ENCODE peak calls at places on chromosomes 11 and 22, in four cellular contexts. One of them, this sample, is unnamed.

GRCh38 chr22:17891427-17892167 is 117.3 kb upstream of the BID start:
- DNase-seq in A549: no peak
- DNase-seq in K562: peak
- DNase-seq in HepG2: peak
- DNase-seq in this sample: no peak

GRCh38 chr11:128324531-128325141 is 262.7 kb downstream of the ETS1 start:
- DNase-seq in A549: no peak
- DNase-seq in K562: no peak
- DNase-seq in HepG2: no peak
- DNase-seq in this sample: no peak

GRCh38 chr11:73510877-73511276 is 87.0 kb downstream of the FAM168A start:
- DNase-seq in A549: no peak
- DNase-seq in K562: no peak
- DNase-seq in HepG2: no peak
- DNase-seq in this sample: no peak

GRCh38 chr22:48925450-48925849 is 902.2 kb downstream of the BRD1 start:
- DNase-seq in A549: no peak
- DNase-seq in K562: no peak
- DNase-seq in HepG2: no peak
- DNase-seq in this sample: no peak

GRCh38 chr11:134257101-134257500 is 3.7 kb downstream of the ACAD8 start:
- DNase-seq in A549: no peak
- DNase-seq in K562: no peak
- DNase-seq in HepG2: no peak
- DNase-seq in this sample: no peak

GRCh38 chr11:97610854-97611253 is 1221.0 kb downstream of the JRKL start:
- DNase-seq in A549: no peak
- DNase-seq in K562: peak
- DNase-seq in HepG2: no peak
- DNase-seq in this sample: no peak

GRCh38 chr11:35541621-35542375 is 16.4 kb upstream of the PAMR1 start:
- DNase-seq in A549: peak
- DNase-seq in K562: no peak
- DNase-seq in HepG2: no peak
- DNase-seq in this sample: no peak

GRCh38 chr22:32649515-32650200 is 151.8 kb upstream of the TIMP3 start:
- DNase-seq in A549: peak
- DNase-seq in K562: peak
- DNase-seq in HepG2: no peak
- DNase-seq in this sample: no peak

GRCh38 chr11:34012734-34013133 is 38.8 kb upstream of the CAPRIN1 start:
- DNase-seq in A549: no peak
- DNase-seq in K562: no peak
- DNase-seq in HepG2: no peak
- DNase-seq in this sample: no peak

GRCh38 chr11:31725176-31725575 is 85.9 kb downstream of the PAX6 start:
- DNase-seq in A549: no peak
- DNase-seq in K562: no peak
- DNase-seq in HepG2: no peak
- DNase-seq in this sample: no peak

GRCh38 chr11:22798890-22799289 is 30.7 kb downstream of the SVIP start:
- DNase-seq in A549: no peak
- DNase-seq in K562: no peak
- DNase-seq in HepG2: no peak
- DNase-seq in this sample: no peak

GRCh38 chr11:102559839-102560238 is 29.3 kb upstream of the MMP7 start:
- DNase-seq in A549: no peak
- DNase-seq in K562: no peak
- DNase-seq in HepG2: no peak
- DNase-seq in this sample: no peak

GRCh38 chr11:61554172-61554988 is 26.5 kb downstream of the SYT7 start:
- DNase-seq in A549: no peak
- DNase-seq in K562: no peak
- DNase-seq in HepG2: no peak
- DNase-seq in this sample: no peak

GRCh38 chr11:27213232-27213660 is 149.8 kb downstream of the CCDC34 start:
- DNase-seq in A549: no peak
- DNase-seq in K562: no peak
- DNase-seq in HepG2: no peak
- DNase-seq in this sample: peak

GRCh38 chr11:130178992-130179391 is 19.4 kb downstream of the ST14 start:
- DNase-seq in A549: no peak
- DNase-seq in K562: no peak
- DNase-seq in HepG2: no peak
- DNase-seq in this sample: no peak

GRCh38 chr11:11798586-11799438 is 43.0 kb upstream of the USP47 start:
- DNase-seq in A549: peak
- DNase-seq in K562: peak
- DNase-seq in HepG2: peak
- DNase-seq in this sample: peak

GRCh38 chr11:57379732-57380131 is 1.2 kb downstream of the PRG3 start:
- DNase-seq in A549: peak
- DNase-seq in K562: peak
- DNase-seq in HepG2: no peak
- DNase-seq in this sample: peak

GRCh38 chr11:113874096-113874919 is 1.1 kb downstream of the USP28 start:
- DNase-seq in A549: no peak
- DNase-seq in K562: peak
- DNase-seq in HepG2: no peak
- DNase-seq in this sample: no peak

GRCh38 chr11:3220101-3220500 is 1.5 kb upstream of the MRGPRG start:
- DNase-seq in A549: no peak
- DNase-seq in K562: no peak
- DNase-seq in HepG2: no peak
- DNase-seq in this sample: no peak

GRCh38 chr11:78019808-78020207 is 3.3 kb downstream of the KCTD14 start:
- DNase-seq in A549: peak
- DNase-seq in K562: no peak
- DNase-seq in HepG2: peak
- DNase-seq in this sample: no peak

GRCh38 chr22:30038219-30038618 is 42.0 kb upstream of the HORMAD2 start:
- DNase-seq in A549: peak
- DNase-seq in K562: no peak
- DNase-seq in HepG2: no peak
- DNase-seq in this sample: no peak

GRCh38 chr22:29265929-29266328 is 1.9 kb downstream of the RHBDD3 start:
- DNase-seq in A549: no peak
- DNase-seq in K562: no peak
- DNase-seq in HepG2: no peak
- DNase-seq in this sample: no peak

GRCh38 chr22:21443057-21443734 is 24.0 kb upstream of the TMEM191C start:
- DNase-seq in A549: no peak
- DNase-seq in K562: no peak
- DNase-seq in HepG2: no peak
- DNase-seq in this sample: no peak

GRCh38 chr22:23192133-23192532 is 11.8 kb downstream of the BCR start:
- DNase-seq in A549: no peak
- DNase-seq in K562: peak
- DNase-seq in HepG2: no peak
- DNase-seq in this sample: no peak

GRCh38 chr11:131668867-131669780 is 298.7 kb downstream of the NTM start:
- DNase-seq in A549: peak
- DNase-seq in K562: peak
- DNase-seq in HepG2: peak
- DNase-seq in this sample: no peak

GRCh38 chr11:108511851-108512474 is 13.8 kb upstream of the POGLUT3 start:
- DNase-seq in A549: peak
- DNase-seq in K562: no peak
- DNase-seq in HepG2: no peak
- DNase-seq in this sample: no peak

GRCh38 chr11:19226378-19227195 is 14.2 kb downstream of the E2F8 start:
- DNase-seq in A549: no peak
- DNase-seq in K562: no peak
- DNase-seq in HepG2: no peak
- DNase-seq in this sample: no peak

GRCh38 chr11:125956371-125956770 is 10.5 kb downstream of the VSIG10L2 start:
- DNase-seq in A549: no peak
- DNase-seq in K562: no peak
- DNase-seq in HepG2: no peak
- DNase-seq in this sample: no peak

GRCh38 chr22:20565761-20566160 is 58.4 kb downstream of the MED15 start:
- DNase-seq in A549: no peak
- DNase-seq in K562: no peak
- DNase-seq in HepG2: no peak
- DNase-seq in this sample: no peak

GRCh38 chr11:78763664-78764063 is 189.0 kb upstream of the NARS2 start:
- DNase-seq in A549: no peak
- DNase-seq in K562: no peak
- DNase-seq in HepG2: no peak
- DNase-seq in this sample: no peak

GRCh38 chr11:122344281-122344680 is 228.3 kb upstream of the BLID start:
- DNase-seq in A549: no peak
- DNase-seq in K562: no peak
- DNase-seq in HepG2: no peak
- DNase-seq in this sample: no peak
- TF ChIP-seq JUN in A549: no peak
- TF ChIP-seq JUN in K562: no peak
- TF ChIP-seq JUN in HepG2: no peak
- TF ChIP-seq JUN in this sample: no peak

GRCh38 chr11:65917434-65918210 is 1.2 kb downstream of the C11orf68 start:
- DNase-seq in A549: no peak
- DNase-seq in K562: no peak
- DNase-seq in HepG2: no peak
- DNase-seq in this sample: no peak

GRCh38 chr11:65917077-65917433 is 1.8 kb downstream of the C11orf68 start:
- DNase-seq in A549: no peak
- DNase-seq in K562: no peak
- DNase-seq in HepG2: no peak
- DNase-seq in this sample: no peak

GRCh38 chr11:65916391-65916790 is 2.5 kb downstream of the C11orf68 start:
- DNase-seq in A549: no peak
- DNase-seq in K562: no peak
- DNase-seq in HepG2: no peak
- DNase-seq in this sample: no peak

GRCh38 chr11:65915821-65916251 is 3.0 kb downstream of the C11orf68 start:
- DNase-seq in A549: peak
- DNase-seq in K562: peak
- DNase-seq in HepG2: peak
- DNase-seq in this sample: no peak

DNA sequence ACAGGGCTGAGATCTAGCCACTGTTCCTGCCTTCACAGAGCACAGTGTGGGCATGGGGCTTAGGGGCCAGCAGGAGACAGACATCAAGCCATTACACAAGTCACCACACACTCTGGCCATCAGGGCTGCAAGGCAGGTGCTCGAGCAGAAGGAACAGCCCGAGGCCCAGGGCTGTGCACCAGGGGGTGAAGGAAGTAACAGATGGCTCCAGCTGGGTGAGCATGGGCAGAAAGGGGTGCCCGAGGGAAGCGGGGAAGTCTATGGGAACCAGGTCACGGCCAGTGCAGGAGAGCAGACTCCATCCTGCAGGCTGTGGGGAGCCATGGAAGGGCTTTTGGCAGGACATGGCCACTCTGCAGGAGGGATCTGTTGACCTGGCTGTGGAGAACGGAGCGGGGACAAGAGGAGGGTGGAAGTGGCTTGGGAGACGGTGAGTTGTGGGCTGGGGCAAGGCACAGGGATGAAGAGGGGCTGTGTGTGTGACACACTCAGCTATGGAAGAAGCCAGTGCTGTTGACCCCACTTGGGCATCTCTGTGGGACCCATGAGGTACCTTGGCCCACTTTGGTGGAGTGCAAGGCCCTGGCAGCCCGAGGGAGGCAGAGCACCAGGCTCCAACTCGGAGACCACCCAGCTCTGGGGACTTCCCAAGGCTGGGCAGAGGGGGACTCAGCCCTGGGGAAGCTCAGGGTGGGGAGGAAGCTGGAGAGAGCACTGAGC is 3.6 kb downstream of the C11orf68 start:
- DNase-seq in A549: no peak
- DNase-seq in K562: no peak
- DNase-seq in HepG2: no peak
- DNase-seq in this sample: no peak
- TF ChIP-seq POLR2A in A549: no peak
- TF ChIP-seq POLR2A in K562: no peak
- TF ChIP-seq POLR2A in HepG2: no peak
- TF ChIP-seq POLR2A in this sample: no peak

GRCh38 chr22:42907404-42908081 is 50.5 kb upstream of the ARFGAP3 start:
- DNase-seq in A549: no peak
- DNase-seq in K562: no peak
- DNase-seq in HepG2: no peak
- DNase-seq in this sample: no peak
- TF ChIP-seq MAX in A549: no peak
- TF ChIP-seq MAX in K562: no peak
- TF ChIP-seq MAX in HepG2: no peak
- TF ChIP-seq MAX in this sample: no peak

DNA sequence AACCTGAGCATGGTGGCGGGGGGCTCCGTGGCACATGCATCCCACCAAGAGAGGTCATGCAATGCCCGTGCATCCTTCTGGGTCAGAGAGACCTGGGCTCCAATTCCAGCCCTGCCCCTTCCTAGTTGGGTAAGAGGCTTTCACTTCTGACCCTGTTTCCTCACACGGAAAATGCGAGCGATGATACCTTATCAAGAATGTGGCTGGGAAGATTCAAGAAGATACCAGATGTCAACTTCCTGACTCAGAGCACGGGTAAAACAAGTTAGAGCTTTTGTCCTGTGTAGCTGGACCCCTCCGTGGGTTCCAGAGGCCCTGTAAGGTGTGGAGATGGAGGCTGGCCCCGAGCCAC is 8.7 kb upstream of the DGKZ start:
- DNase-seq in A549: no peak
- DNase-seq in K562: no peak
- DNase-seq in HepG2: no peak
- DNase-seq in this sample: no peak
- TF ChIP-seq JUN in A549: no peak
- TF ChIP-seq JUN in K562: no peak
- TF ChIP-seq JUN in HepG2: no peak
- TF ChIP-seq JUN in this sample: no peak

This sample was measured in H1.